ENCODE peak calls at places on chromosomes 5 and 9, in seven cellular contexts. R is tibial nerve, N is upper lobe of left lung, G is astrocyte of the spinal cord, D is cardiac muscle cell, M is OCI-LY7, J is epithelial cell of esophagus. U is an unnamed sample.

GRCh38 chr5:142006363-142007236 is 6.2 kb downstream of the GNPDA1 start:
- DNase-seq in N (no peak), D (no peak), R (no peak), G (no peak), M (no peak), J (no peak), U (no peak)

GRCh38 chr9:1047605-1048235 is 2.4 kb upstream of the DMRT2 start:
- DNase-seq in D (no peak), J (no peak), R (no peak), G (no peak), N (no peak), M (peak; percentile 3), U (peak; percentile 14)

GRCh38 chr9:17810728-17811634 is 232.1 kb downstream of the SH3GL2 start:
- DNase-seq in D (peak; percentile 80), N (peak; percentile 32), J (peak; percentile 67), M (peak; percentile 68), R (peak; percentile 73), G (peak; percentile 55), U (peak; percentile 78)

GRCh38 chr5:115297043-115297442 is 589 bp upstream of the CCDC112 start:
- DNase-seq in G (peak; percentile 18), N (no peak), R (no peak), D (peak; percentile 42), M (no peak), J (peak; percentile 9), U (peak; percentile 34)

GRCh38 chr9:130626249-130626982 is 38.0 kb upstream of the PRDM12 start:
- DNase-seq in R (no peak), G (no peak), M (peak; percentile 4), D (no peak), N (no peak), J (no peak), U (no peak)

GRCh38 chr9:135049460-135049859 is 38.0 kb upstream of the OLFM1 start:
- DNase-seq in N (peak; percentile 2), R (no peak), G (no peak), J (no peak), M (no peak), D (no peak), U (no peak)

GRCh38 chr9:106017198-106017740 is 322.9 kb downstream of the TMEM38B start:
- DNase-seq in R (no peak), N (no peak), J (no peak), M (no peak), D (no peak), G (no peak), U (no peak)

GRCh38 chr5:9831823-9832222 is 201.7 kb upstream of the TAS2R1 start:
- DNase-seq in R (no peak), J (no peak), D (peak; percentile 74), M (no peak), N (no peak), G (no peak), U (no peak)

GRCh38 chr5:54516051-54516645 is 1.4 kb upstream of the SNX18 start:
- DNase-seq in R (no peak), D (no peak), N (no peak), G (peak; percentile 50), M (no peak), J (no peak), U (no peak)

GRCh38 chr5:147835386-147835798 is 3.9 kb upstream of the SPINK1 start:
- DNase-seq in R (no peak), M (no peak), J (peak; percentile 87), G (no peak), N (no peak), D (no peak), U (peak; percentile 27)

GRCh38 chr5:116754556-116754955 is 179.9 kb upstream of the SEMA6A start:
- DNase-seq in J (peak; percentile 50), N (no peak), R (no peak), D (no peak), M (no peak), G (no peak), U (no peak)

GRCh38 chr5:128349044-128349629 is 188.9 kb downstream of the FBN2 start:
- DNase-seq in J (peak; percentile 98), M (no peak), G (peak; percentile 48), D (no peak), R (no peak), N (no peak), U (peak; percentile 6)

GRCh38 chr5:150653145-150653761 is 7.8 kb upstream of the MYOZ3 start:
- DNase-seq in M (no peak), N (no peak), R (no peak), J (no peak), D (peak; percentile 53), G (peak; percentile 56), U (peak; percentile 60)

GRCh38 chr5:153147891-153148623 is 342.4 kb upstream of the GRIA1 start:
- DNase-seq in J (peak; percentile 85), R (no peak), N (no peak), M (peak; percentile 39), D (peak; percentile 76), G (peak; percentile 66), U (peak; percentile 70)

GRCh38 chr5:76601470-76601869 is 21.7 kb downstream of the F2RL2 start:
- DNase-seq in J (peak; percentile 74), M (peak; percentile 73), D (peak; percentile 89), G (peak; percentile 73), R (peak; percentile 64), N (no peak), U (peak; percentile 87)

GRCh38 chr5:89878140-89878570 is 531.4 kb downstream of the CETN3 start:
- DNase-seq in N (no peak), J (peak; percentile 67), M (no peak), G (peak; percentile 99), R (no peak), D (peak; percentile 97), U (peak; percentile 89)

GRCh38 chr9:93130861-93131481 is 3.1 kb downstream of the NINJ1 start:
- DNase-seq in J (no peak), M (no peak), N (peak; percentile 58), R (peak; percentile 38), G (no peak), D (no peak), U (no peak)

GRCh38 chr9:97386265-97386633 is 25.6 kb upstream of the TDRD7 start:
- DNase-seq in G (no peak), D (no peak), M (no peak), N (no peak), R (no peak), J (no peak), U (no peak)

GRCh38 chr5:21806943-21807342 is 1046.2 kb downstream of the CDH12 start:
- DNase-seq in G (no peak), D (peak; percentile 57), R (peak; percentile 8), J (peak; percentile 63), N (no peak), M (no peak), U (peak; percentile 86)

GRCh38 chr9:98324801-98325200 is 69.4 kb upstream of the TBC1D2 start:
- DNase-seq in D (peak; percentile 38), M (no peak), J (no peak), R (no peak), G (no peak), N (no peak), U (no peak)

GRCh38 chr5:67358186-67358585 is 161.6 kb upstream of the CD180 start:
- DNase-seq in R (no peak), J (no peak), M (no peak), N (no peak), D (no peak), G (no peak), U (no peak)

GRCh38 chr5:112160652-112161391 is 258.3 kb downstream of the EPB41L4A start:
- DNase-seq in G (peak; percentile 92), N (peak; percentile 91), M (peak; percentile 92), J (peak; percentile 91), D (peak; percentile 95), R (peak; percentile 89), U (peak; percentile 94)

DNA sequence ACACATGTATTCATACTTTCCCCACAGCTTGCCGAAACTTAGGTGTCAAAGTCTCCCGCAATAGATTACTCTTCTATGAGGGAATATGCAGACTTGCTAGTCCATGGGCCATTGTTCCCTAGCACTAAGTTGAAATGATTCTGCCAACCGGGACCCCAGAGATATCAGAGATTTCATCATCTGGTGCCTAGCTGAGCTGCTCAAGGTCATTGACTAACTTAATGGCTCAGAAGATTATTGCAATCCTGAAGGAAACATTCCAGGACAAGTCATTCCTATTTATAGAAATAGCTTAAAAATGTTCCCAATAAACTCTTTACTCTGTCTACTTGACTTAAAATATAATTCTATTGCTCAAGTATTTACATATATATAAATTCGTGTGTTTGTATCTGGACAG is 202.7 kb downstream of the PIK3R1 start:
- DNase-seq in R (peak; percentile 55), G (no peak), M (no peak), D (no peak), J (no peak), N (no peak), U (peak; percentile 39)
- H3K4me3 ChIP-seq in R (no peak overlapping the region), G (no peak overlapping the region), M (no peak overlapping the region), D (no peak overlapping the region), J (no peak overlapping the region), N (no peak overlapping the region), U (no peak overlapping the region)

GRCh38 chr9:133862585-133863041 is 124.5 kb upstream of the SARDH start:
- DNase-seq in D (no peak), R (peak; percentile 31), G (no peak), N (peak; percentile 60), J (no peak), M (no peak), U (no peak)
- TF ChIP-seq CTCF in D (no peak), R (no peak), G (no peak), N (no peak), J (no peak), M (no peak), U (no peak)

DNA sequence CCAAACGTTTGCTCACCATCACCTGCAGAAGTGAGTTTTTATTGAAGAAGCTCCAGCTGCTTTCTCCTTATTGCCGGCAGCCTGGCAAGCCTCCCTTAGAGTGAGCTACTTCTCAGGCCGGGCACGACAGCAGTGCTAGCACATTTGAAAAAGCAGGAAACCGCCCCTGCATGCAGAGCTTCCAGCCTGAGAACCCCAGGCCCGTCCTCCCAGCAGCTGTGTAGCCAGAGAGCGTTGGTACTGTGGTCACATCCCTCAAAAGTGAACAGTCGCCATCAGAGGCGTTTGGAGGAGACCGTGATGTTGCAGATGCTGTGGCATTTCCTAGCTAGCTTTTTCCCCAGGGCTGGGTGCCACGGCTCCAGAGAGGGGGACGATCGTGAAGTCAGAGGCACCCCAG is 23.5 kb downstream of the SLC25A25 start:
- DNase-seq in G (no peak), J (no peak), R (no peak), M (no peak), D (no peak), N (no peak), U (no peak)
- H3K4me3 ChIP-seq in G (peak overlapping the region; percentile 49), J (no peak overlapping the region), R (peak overlapping the region; percentile 0), M (no peak overlapping the region), D (no peak overlapping the region), N (no peak overlapping the region), U (peak overlapping the region; percentile 41)

DNA sequence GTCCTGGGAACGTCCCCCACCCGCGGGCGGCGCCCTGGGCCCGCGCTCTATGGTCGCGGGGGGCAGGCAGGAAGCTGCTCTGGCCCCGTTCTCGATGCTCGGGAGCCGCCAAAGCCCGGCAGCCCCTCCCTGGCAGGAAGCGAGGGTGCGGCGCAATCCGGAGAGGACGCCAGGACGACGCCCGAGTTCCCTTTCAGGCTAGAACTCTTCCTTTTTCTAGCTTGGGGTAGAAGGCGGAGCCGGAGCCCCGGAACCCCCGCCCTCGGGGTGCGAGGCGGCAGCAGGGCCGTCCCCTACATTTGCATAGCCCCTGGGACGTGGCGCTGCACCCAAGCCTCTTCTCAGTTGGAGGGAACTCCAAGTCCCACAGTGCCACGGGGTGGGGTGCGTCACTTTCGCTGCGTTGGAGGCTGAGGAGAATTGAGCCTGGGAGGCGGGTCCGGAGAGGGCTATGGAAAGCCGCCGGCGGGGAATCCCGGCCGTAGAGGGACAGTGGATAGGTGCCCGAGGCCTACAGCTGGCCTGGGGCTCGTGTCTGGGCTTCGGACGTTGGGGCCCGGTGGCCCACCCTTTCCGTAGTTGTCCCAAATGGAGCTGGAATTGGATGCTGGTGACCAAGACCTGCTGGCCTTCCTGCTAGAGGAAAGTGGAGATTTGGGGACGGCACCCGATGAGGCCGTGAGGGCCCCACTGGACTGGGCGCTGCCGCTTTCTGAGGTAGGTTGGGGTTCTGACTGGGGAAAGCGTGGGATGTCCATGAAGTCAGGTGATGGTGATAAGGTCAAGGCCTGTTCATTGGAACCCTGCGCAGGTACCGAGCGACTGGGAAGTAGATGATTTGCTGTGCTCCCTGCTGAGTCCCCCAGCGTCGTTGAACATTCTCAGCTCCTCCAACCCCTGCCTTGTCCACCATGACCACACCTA is at the start of the genes CREB3 and TLN1:
- DNase-seq in J (peak; percentile 99), G (peak; percentile 100), D (peak; percentile 100), M (peak; percentile 99), R (peak; percentile 94), N (peak; percentile 99), U (peak; percentile 100)
- TF ChIP-seq CTCF in J (no peak), G (no peak), D (no peak), M (peak; percentile 65), R (peak; percentile 46), N (no peak), U (no peak)

U was measured in cardiac fibroblast.